ENCODE peak calls at places on chromosomes 2 and 18, in seven cellular contexts. One of them, this sample, is unnamed.

GRCh38 chr2:241014224-241014623 is 15.8 kb downstream of the SNED1 start:
- DNase-seq in cardiac fibroblast: no peak
- DNase-seq in thoracic aorta: no peak
- DNase-seq in foreskin fibroblast: no peak
- DNase-seq in AG04449: no peak
- DNase-seq in choroid plexus epithelial cell: no peak
- DNase-seq in Panc1: no peak
- DNase-seq in this sample: no peak

GRCh38 chr18:42310956-42311355 is 355.9 kb downstream of the PIK3C3 start:
- DNase-seq in cardiac fibroblast: peak
- DNase-seq in thoracic aorta: no peak
- DNase-seq in foreskin fibroblast: no peak
- DNase-seq in AG04449: no peak
- DNase-seq in choroid plexus epithelial cell: peak
- DNase-seq in Panc1: no peak
- DNase-seq in this sample: peak

GRCh38 chr2:42101641-42102605 is 54.1 kb downstream of the PKDCC start:
- DNase-seq in cardiac fibroblast: peak
- DNase-seq in thoracic aorta: no peak
- DNase-seq in foreskin fibroblast: peak
- DNase-seq in AG04449: peak
- DNase-seq in choroid plexus epithelial cell: peak
- DNase-seq in Panc1: no peak
- DNase-seq in this sample: peak

GRCh38 chr2:105385703-105386540 is 12.9 kb downstream of the FHL2 start:
- DNase-seq in cardiac fibroblast: no peak
- DNase-seq in thoracic aorta: no peak
- DNase-seq in foreskin fibroblast: no peak
- DNase-seq in AG04449: no peak
- DNase-seq in choroid plexus epithelial cell: no peak
- DNase-seq in Panc1: no peak
- DNase-seq in this sample: no peak

GRCh38 chr2:24076849-24077534 is 866 bp upstream of the SF3B6 start:
- DNase-seq in cardiac fibroblast: peak
- DNase-seq in thoracic aorta: peak
- DNase-seq in foreskin fibroblast: no peak
- DNase-seq in AG04449: no peak
- DNase-seq in choroid plexus epithelial cell: peak
- DNase-seq in Panc1: no peak
- DNase-seq in this sample: peak

GRCh38 chr2:237440819-237441281 is 26.9 kb upstream of the COL6A3 start:
- DNase-seq in cardiac fibroblast: peak
- DNase-seq in thoracic aorta: no peak
- DNase-seq in foreskin fibroblast: no peak
- DNase-seq in AG04449: no peak
- DNase-seq in choroid plexus epithelial cell: no peak
- DNase-seq in Panc1: no peak
- DNase-seq in this sample: no peak

GRCh38 chr2:10157293-10157692 is 34.8 kb downstream of the RRM2 start:
- DNase-seq in cardiac fibroblast: no peak
- DNase-seq in thoracic aorta: no peak
- DNase-seq in foreskin fibroblast: no peak
- DNase-seq in AG04449: no peak
- DNase-seq in choroid plexus epithelial cell: peak
- DNase-seq in Panc1: no peak
- DNase-seq in this sample: no peak

GRCh38 chr2:6475155-6475940 is 390.4 kb downstream of the CMPK2 start:
- DNase-seq in cardiac fibroblast: no peak
- DNase-seq in thoracic aorta: no peak
- DNase-seq in foreskin fibroblast: no peak
- DNase-seq in AG04449: no peak
- DNase-seq in choroid plexus epithelial cell: no peak
- DNase-seq in Panc1: no peak
- DNase-seq in this sample: no peak

GRCh38 chr2:160205511-160205910 is 5.4 kb upstream of the ITGB6 start:
- DNase-seq in cardiac fibroblast: peak
- DNase-seq in thoracic aorta: peak
- DNase-seq in foreskin fibroblast: peak
- DNase-seq in AG04449: no peak
- DNase-seq in choroid plexus epithelial cell: peak
- DNase-seq in Panc1: peak
- DNase-seq in this sample: peak

GRCh38 chr2:162123806-162124758 is 28.0 kb downstream of the GCG start:
- DNase-seq in cardiac fibroblast: peak
- DNase-seq in thoracic aorta: no peak
- DNase-seq in foreskin fibroblast: peak
- DNase-seq in AG04449: no peak
- DNase-seq in choroid plexus epithelial cell: peak
- DNase-seq in Panc1: peak
- DNase-seq in this sample: peak

GRCh38 chr2:70006447-70006784 is 45.0 kb upstream of the ASPRV1 start:
- DNase-seq in cardiac fibroblast: no peak
- DNase-seq in thoracic aorta: no peak
- DNase-seq in foreskin fibroblast: no peak
- DNase-seq in AG04449: no peak
- DNase-seq in choroid plexus epithelial cell: no peak
- DNase-seq in Panc1: no peak
- DNase-seq in this sample: no peak

GRCh38 chr2:70005752-70006446 is 44.5 kb upstream of the ASPRV1 start:
- DNase-seq in cardiac fibroblast: no peak
- DNase-seq in thoracic aorta: no peak
- DNase-seq in foreskin fibroblast: no peak
- DNase-seq in AG04449: no peak
- DNase-seq in choroid plexus epithelial cell: no peak
- DNase-seq in Panc1: no peak
- DNase-seq in this sample: no peak

GRCh38 chr2:70009776-70010175 is 48.3 kb upstream of the ASPRV1 start:
- DNase-seq in cardiac fibroblast: no peak
- DNase-seq in thoracic aorta: no peak
- DNase-seq in foreskin fibroblast: no peak
- DNase-seq in AG04449: no peak
- DNase-seq in choroid plexus epithelial cell: no peak
- DNase-seq in Panc1: no peak
- DNase-seq in this sample: no peak

GRCh38 chr2:70008290-70008689 is 46.9 kb upstream of the ASPRV1 start:
- DNase-seq in cardiac fibroblast: no peak
- DNase-seq in thoracic aorta: no peak
- DNase-seq in foreskin fibroblast: no peak
- DNase-seq in AG04449: no peak
- DNase-seq in choroid plexus epithelial cell: no peak
- DNase-seq in Panc1: no peak
- DNase-seq in this sample: no peak

DNA sequence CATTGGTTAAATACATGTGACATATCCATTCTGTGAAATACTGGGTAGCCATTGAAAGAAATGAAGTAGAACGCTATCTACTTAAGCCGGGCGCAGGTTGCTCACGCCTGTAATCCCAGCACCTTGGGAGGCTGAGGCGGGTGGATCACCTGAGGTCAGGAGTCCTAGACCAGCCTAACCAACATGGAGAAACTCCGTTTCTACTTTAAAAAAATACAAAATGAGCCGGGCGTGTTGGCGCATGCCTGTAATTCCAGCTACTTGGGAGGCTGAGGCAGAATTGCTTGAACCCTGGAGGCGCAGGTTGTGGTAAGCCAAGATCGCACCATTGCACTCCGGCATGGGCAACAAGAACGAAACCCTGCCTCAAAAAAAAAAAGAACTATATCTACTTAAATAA is 45.7 kb upstream of the ASPRV1 start:
- DNase-seq in cardiac fibroblast: no peak
- DNase-seq in thoracic aorta: no peak
- DNase-seq in foreskin fibroblast: no peak
- DNase-seq in AG04449: no peak
- DNase-seq in choroid plexus epithelial cell: no peak
- DNase-seq in Panc1: no peak
- DNase-seq in this sample: no peak
- TF ChIP-seq CTCF in cardiac fibroblast: no peak
- TF ChIP-seq CTCF in thoracic aorta: no peak
- TF ChIP-seq CTCF in foreskin fibroblast: no peak
- TF ChIP-seq CTCF in AG04449: no peak
- TF ChIP-seq CTCF in choroid plexus epithelial cell: no peak
- TF ChIP-seq CTCF in Panc1: no peak
- TF ChIP-seq CTCF in this sample: no peak

GRCh38 chr2:68363731-68364130 is 1.4 kb upstream of the PLEK start:
- DNase-seq in cardiac fibroblast: no peak
- DNase-seq in thoracic aorta: no peak
- DNase-seq in foreskin fibroblast: no peak
- DNase-seq in AG04449: no peak
- DNase-seq in choroid plexus epithelial cell: no peak
- DNase-seq in Panc1: no peak
- DNase-seq in this sample: no peak
- H3K4me3 ChIP-seq in cardiac fibroblast: no peak
- H3K4me3 ChIP-seq in thoracic aorta: no peak
- H3K4me3 ChIP-seq in foreskin fibroblast: no peak
- H3K4me3 ChIP-seq in AG04449: no peak
- H3K4me3 ChIP-seq in choroid plexus epithelial cell: no peak
- H3K4me3 ChIP-seq in Panc1: no peak
- H3K4me3 ChIP-seq in this sample: no peak

GRCh38 chr2:172086349-172087190 is 1.3 kb downstream of the DLX1 start:
- DNase-seq in cardiac fibroblast: no peak
- DNase-seq in thoracic aorta: no peak
- DNase-seq in foreskin fibroblast: no peak
- DNase-seq in AG04449: no peak
- DNase-seq in choroid plexus epithelial cell: no peak
- DNase-seq in Panc1: no peak
- DNase-seq in this sample: peak
- TF ChIP-seq CTCF in cardiac fibroblast: no peak
- TF ChIP-seq CTCF in thoracic aorta: no peak
- TF ChIP-seq CTCF in foreskin fibroblast: no peak
- TF ChIP-seq CTCF in AG04449: no peak
- TF ChIP-seq CTCF in choroid plexus epithelial cell: peak
- TF ChIP-seq CTCF in Panc1: no peak
- TF ChIP-seq CTCF in this sample: peak

GRCh38 chr18:22093731-22094374 is 75.5 kb upstream of the GATA6 start:
- DNase-seq in cardiac fibroblast: no peak
- DNase-seq in thoracic aorta: no peak
- DNase-seq in foreskin fibroblast: no peak
- DNase-seq in AG04449: no peak
- DNase-seq in choroid plexus epithelial cell: no peak
- DNase-seq in Panc1: no peak
- DNase-seq in this sample: no peak
- H3K4me3 ChIP-seq in cardiac fibroblast: no peak
- H3K4me3 ChIP-seq in thoracic aorta: no peak
- H3K4me3 ChIP-seq in foreskin fibroblast: no peak
- H3K4me3 ChIP-seq in AG04449: no peak
- H3K4me3 ChIP-seq in choroid plexus epithelial cell: no peak
- H3K4me3 ChIP-seq in Panc1: no peak
- H3K4me3 ChIP-seq in this sample: no peak

DNA sequence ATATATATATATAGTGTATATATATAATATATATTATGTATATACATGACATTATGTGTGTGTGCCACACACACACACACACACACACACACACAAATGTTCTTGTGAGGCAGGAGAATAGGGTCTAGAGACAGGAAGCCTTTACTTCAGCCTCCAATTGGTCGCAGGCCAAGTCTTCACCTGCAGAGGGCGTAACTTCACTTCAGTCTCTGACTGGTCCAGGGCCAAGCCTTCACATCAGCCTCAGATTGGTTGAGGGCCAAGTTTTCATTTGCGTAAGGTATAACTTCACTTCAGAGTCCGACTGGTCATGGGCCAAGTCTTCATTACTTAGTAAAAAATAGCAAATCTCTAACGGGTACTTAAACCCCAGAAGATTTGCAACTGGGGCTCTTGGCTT is 13.2 kb upstream of the SS18 start:
- DNase-seq in cardiac fibroblast: peak
- DNase-seq in thoracic aorta: no peak
- DNase-seq in foreskin fibroblast: no peak
- DNase-seq in AG04449: no peak
- DNase-seq in choroid plexus epithelial cell: peak
- DNase-seq in Panc1: no peak
- DNase-seq in this sample: peak
- TF ChIP-seq CTCF in cardiac fibroblast: no peak
- TF ChIP-seq CTCF in thoracic aorta: no peak
- TF ChIP-seq CTCF in foreskin fibroblast: no peak
- TF ChIP-seq CTCF in AG04449: no peak
- TF ChIP-seq CTCF in choroid plexus epithelial cell: peak
- TF ChIP-seq CTCF in Panc1: peak
- TF ChIP-seq CTCF in this sample: peak

GRCh38 chr2:15170068-15170775 is 390.9 kb downstream of the NBAS start:
- DNase-seq in cardiac fibroblast: no peak
- DNase-seq in thoracic aorta: no peak
- DNase-seq in foreskin fibroblast: no peak
- DNase-seq in AG04449: no peak
- DNase-seq in choroid plexus epithelial cell: no peak
- DNase-seq in Panc1: no peak
- DNase-seq in this sample: peak
- H3K4me3 ChIP-seq in cardiac fibroblast: peak
- H3K4me3 ChIP-seq in thoracic aorta: peak
- H3K4me3 ChIP-seq in foreskin fibroblast: peak
- H3K4me3 ChIP-seq in AG04449: peak
- H3K4me3 ChIP-seq in choroid plexus epithelial cell: peak
- H3K4me3 ChIP-seq in Panc1: no peak
- H3K4me3 ChIP-seq in this sample: no peak

DNA sequence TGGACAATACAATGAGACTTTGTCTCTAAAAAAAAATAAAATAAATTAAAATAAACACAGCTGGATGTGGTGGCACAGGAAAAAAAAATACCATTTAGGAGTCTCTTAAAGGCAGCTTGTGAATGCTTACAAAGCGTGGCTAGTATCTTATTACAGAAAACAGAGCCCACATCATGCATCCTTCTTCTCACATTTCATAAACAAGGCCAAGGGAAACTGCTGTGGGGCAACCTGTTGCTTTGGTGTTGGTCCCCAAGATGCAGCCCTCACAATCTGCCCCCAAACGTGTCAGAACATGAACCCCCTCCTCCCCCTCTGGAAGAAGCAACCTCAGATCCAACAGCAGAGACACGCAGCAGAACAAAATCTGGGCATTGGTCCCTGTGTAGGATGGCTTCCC is 2.6 kb downstream of the SLC14A1 start:
- DNase-seq in cardiac fibroblast: no peak
- DNase-seq in thoracic aorta: no peak
- DNase-seq in foreskin fibroblast: no peak
- DNase-seq in AG04449: no peak
- DNase-seq in choroid plexus epithelial cell: no peak
- DNase-seq in Panc1: no peak
- DNase-seq in this sample: no peak
- TF ChIP-seq CTCF in cardiac fibroblast: no peak
- TF ChIP-seq CTCF in thoracic aorta: no peak
- TF ChIP-seq CTCF in foreskin fibroblast: no peak
- TF ChIP-seq CTCF in AG04449: no peak
- TF ChIP-seq CTCF in choroid plexus epithelial cell: no peak
- TF ChIP-seq CTCF in Panc1: no peak
- TF ChIP-seq CTCF in this sample: no peak